ENCODE peak calls at places on chromosome 14, in five cellular contexts. One of them, this sample, is unnamed.

GRCh38 chr14:66351310-66351709 is 134.9 kb upstream of the CCDC196 start:
- DNase-seq in AG20443: no peak
- DNase-seq in neural crest cell: no peak
- DNase-seq in OCI-LY7: no peak
- DNase-seq in right cardiac atrium: no peak
- DNase-seq in this sample: no peak

GRCh38 chr14:24059841-24060388 is 8.1 kb downstream of the CARMIL3 start:
- DNase-seq in OCI-LY7: no peak
- DNase-seq in neural crest cell: no peak
- DNase-seq in right cardiac atrium: no peak
- DNase-seq in AG20443: no peak
- DNase-seq in this sample: no peak

GRCh38 chr14:61839452-61839851 is 77.2 kb downstream of the SNAPC1 start:
- DNase-seq in neural crest cell: no peak
- DNase-seq in right cardiac atrium: no peak
- DNase-seq in OCI-LY7: no peak
- DNase-seq in AG20443: peak; percentile 40
- DNase-seq in this sample: no peak

GRCh38 chr14:55125403-55125802 is 3.6 kb upstream of the LGALS3 start:
- DNase-seq in AG20443: no peak
- DNase-seq in OCI-LY7: no peak
- DNase-seq in right cardiac atrium: no peak
- DNase-seq in neural crest cell: no peak
- DNase-seq in this sample: peak; percentile 56

GRCh38 chr14:64841772-64842490 is 37.8 kb downstream of the SPTB start:
- DNase-seq in right cardiac atrium: peak; percentile 56
- DNase-seq in AG20443: peak; percentile 32
- DNase-seq in neural crest cell: no peak
- DNase-seq in OCI-LY7: no peak
- DNase-seq in this sample: no peak

GRCh38 chr14:100470523-100470897 is 116.7 kb downstream of the BEGAIN start:
- DNase-seq in OCI-LY7: no peak
- DNase-seq in neural crest cell: no peak
- DNase-seq in right cardiac atrium: no peak
- DNase-seq in AG20443: no peak
- DNase-seq in this sample: no peak

GRCh38 chr14:37903561-37904191 is 304.0 kb upstream of the SSTR1 start:
- DNase-seq in AG20443: peak; percentile 47
- DNase-seq in OCI-LY7: peak; percentile 74
- DNase-seq in neural crest cell: peak; percentile 8
- DNase-seq in right cardiac atrium: no peak
- DNase-seq in this sample: peak; percentile 53

GRCh38 chr14:22907429-22907828 is 11.5 kb downstream of the RBM23 start:
- DNase-seq in OCI-LY7: no peak
- DNase-seq in right cardiac atrium: no peak
- DNase-seq in neural crest cell: no peak
- DNase-seq in AG20443: no peak
- DNase-seq in this sample: no peak

GRCh38 chr14:49687942-49688700 is at the start of gene POLE2:
- DNase-seq in OCI-LY7: peak; percentile 85
- DNase-seq in AG20443: peak; percentile 91
- DNase-seq in neural crest cell: peak; percentile 78
- DNase-seq in right cardiac atrium: peak; percentile 80
- DNase-seq in this sample: peak; percentile 77